ENCODE peak calls at places on chromosomes 3 and 15, in ten cellular contexts. K is ovary, D is thyroid gland, A is left lung, Z is cardiac muscle cell, P is osteocyte, C is GM23338, S is astrocyte, T is heart right ventricle, F is mesothelial cell of epicardium. E is an unnamed sample.
A peak's percentile ranks its signal among the peaks of the same experiment; 100 is the strongest.

GRCh38 chr3:49339593-49339946 is 283 bp downstream of the USP4 start:
- DNase-seq in K (peak; percentile 56), D (no peak), A (peak; percentile 87), Z (no peak), P (peak; percentile 84), C (peak; percentile 79), S (no peak), T (peak; percentile 15), F (no peak), E (peak; percentile 34)

GRCh38 chr15:75346796-75347221 is at the start of gene NEIL1:
- DNase-seq in K (peak; percentile 42), D (peak; percentile 20), A (no peak), Z (no peak), P (no peak), C (peak; percentile 74), S (no peak), T (no peak), F (no peak), E (no peak)

GRCh38 chr3:194266658-194267005 is 84.5 kb downstream of the CPN2 start:
- DNase-seq in K (no peak), D (no peak), A (no peak), Z (no peak), P (no peak), C (no peak), S (no peak), T (peak; percentile 7), F (peak; percentile 14), E (no peak)

GRCh38 chr15:69402816-69403215 is 11.3 kb upstream of the KIF23 start:
- DNase-seq in K (no peak), D (no peak), A (no peak), Z (no peak), P (no peak), C (no peak), S (no peak), T (no peak), F (no peak), E (no peak)

GRCh38 chr15:100220058-100220728 is 121.6 kb downstream of the ADAMTS17 start:
- DNase-seq in K (peak; percentile 17), D (no peak), A (no peak), Z (no peak), P (no peak), C (peak; percentile 54), S (no peak), T (no peak), F (no peak), E (no peak)

GRCh38 chr15:85543741-85544155 is 163.3 kb downstream of the AKAP13 start:
- DNase-seq in K (peak; percentile 77), D (peak; percentile 64), A (peak; percentile 88), Z (no peak), P (no peak), C (peak; percentile 76), S (no peak), T (peak; percentile 77), F (no peak), E (no peak)

GRCh38 chr15:34813446-34814190 is 18.3 kb upstream of the ACTC1 start:
- DNase-seq in K (no peak), D (no peak), A (no peak), Z (no peak), P (no peak), C (no peak), S (no peak), T (no peak), F (no peak), E (no peak)

GRCh38 chr3:159252772-159253384 is 451.0 kb downstream of the MFSD1 start:
- DNase-seq in K (no peak), D (no peak), A (no peak), Z (peak; percentile 72), P (no peak), C (peak; percentile 66), S (peak; percentile 58), T (no peak), F (no peak), E (no peak)

GRCh38 chr3:152779649-152780048 is 55.3 kb upstream of the P2RY1 start:
- DNase-seq in K (no peak), D (no peak), A (no peak), Z (peak; percentile 65), P (no peak), C (peak; percentile 51), S (peak; percentile 49), T (no peak), F (no peak), E (no peak)

GRCh38 chr3:117003501-117003900 is 293.9 kb downstream of the TUSC7 start:
- DNase-seq in K (no peak), D (no peak), A (no peak), Z (no peak), P (no peak), C (no peak), S (no peak), T (no peak), F (no peak), E (no peak)

GRCh38 chr15:33256874-33257273 is 53.9 kb upstream of the RYR3 start:
- DNase-seq in K (no peak), D (no peak), A (no peak), Z (no peak), P (no peak), C (peak; percentile 27), S (no peak), T (no peak), F (no peak), E (no peak)

GRCh38 chr3:126004217-126004616 is 35.2 kb downstream of the ROPN1B start:
- DNase-seq in K (no peak), D (no peak), A (no peak), Z (no peak), P (no peak), C (no peak), S (no peak), T (no peak), F (no peak), E (no peak)

GRCh38 chr3:65924762-65925161 is 114.0 kb downstream of the MAGI1 start:
- DNase-seq in K (no peak), D (no peak), A (no peak), Z (no peak), P (no peak), C (no peak), S (no peak), T (no peak), F (no peak), E (no peak)

GRCh38 chr15:62075595-62076279 is 9.0 kb downstream of the C2CD4A start:
- DNase-seq in K (no peak), D (peak; percentile 54), A (no peak), Z (peak; percentile 46), P (no peak), C (no peak), S (peak; percentile 43), T (no peak), F (no peak), E (no peak)

GRCh38 chr15:65595960-65596359 is 15.0 kb downstream of the INTS14 start:
- DNase-seq in K (no peak), D (no peak), A (no peak), Z (peak; percentile 38), P (no peak), C (peak; percentile 58), S (no peak), T (no peak), F (no peak), E (no peak)

DNA sequence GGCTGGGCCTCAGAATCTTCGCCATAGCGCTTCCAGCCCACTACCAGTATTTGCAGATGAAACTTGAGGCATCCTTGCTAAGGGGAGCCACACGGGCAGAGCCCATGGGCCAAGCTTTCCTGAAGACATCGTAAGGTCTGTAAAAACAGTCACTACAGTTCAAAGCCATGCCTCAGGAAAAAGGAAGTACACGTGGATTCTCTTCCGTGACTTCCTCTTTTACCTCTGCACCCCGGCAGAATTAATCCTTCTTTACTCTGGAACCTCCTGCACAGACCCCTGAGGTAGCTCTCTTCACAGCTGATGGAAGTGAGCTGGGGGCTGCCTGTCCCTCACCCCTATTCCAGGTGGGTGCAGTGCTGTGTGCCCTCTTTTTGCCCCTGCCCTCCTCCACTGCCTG is 129.2 kb downstream of the CHDH start:
- DNase-seq in K (no peak), D (no peak), A (no peak), Z (no peak), P (no peak), C (no peak), S (no peak), T (no peak), F (no peak), E (no peak)
- TF ChIP-seq CTCF in K (no peak), D (no peak), A (no peak), Z (no peak), P (no peak), C (no peak), S (no peak), T (no peak), F (no peak), E (no peak)

GRCh38 chr15:83732196-83732595 is 78.3 kb downstream of the ADAMTSL3 start:
- DNase-seq in K (no peak), D (no peak), A (no peak), Z (no peak), P (no peak), C (no peak), S (no peak), T (no peak), F (no peak), E (no peak)

GRCh38 chr15:83733691-83734090 is 79.8 kb downstream of the ADAMTSL3 start:
- DNase-seq in K (no peak), D (no peak), A (no peak), Z (no peak), P (no peak), C (no peak), S (no peak), T (no peak), F (no peak), E (no peak)

GRCh38 chr15:83733206-83733605 is 79.3 kb downstream of the ADAMTSL3 start:
- DNase-seq in K (no peak), D (no peak), A (no peak), Z (peak; percentile 80), P (no peak), C (peak; percentile 25), S (peak; percentile 92), T (no peak), F (no peak), E (no peak)

GRCh38 chr15:83732770-83733169 is 78.8 kb downstream of the ADAMTSL3 start:
- DNase-seq in K (no peak), D (no peak), A (no peak), Z (no peak), P (no peak), C (no peak), S (no peak), T (no peak), F (no peak), E (no peak)

GRCh38 chr15:83734487-83734886 is 80.6 kb downstream of the ADAMTSL3 start:
- DNase-seq in K (no peak), D (no peak), A (no peak), Z (peak; percentile 27), P (no peak), C (peak; percentile 53), S (no peak), T (no peak), F (no peak), E (no peak)
- TF ChIP-seq CTCF in K (no peak), D (no peak), A (no peak), Z (peak; percentile 40), P (no peak), C (peak; percentile 72), S (no peak), T (peak; percentile 39), F (no peak), E (no peak)

GRCh38 chr3:20037255-20037996 is 2.8 kb upstream of the KAT2B start:
- DNase-seq in K (no peak), D (no peak), A (no peak), Z (no peak), P (no peak), C (no peak), S (no peak), T (no peak), F (no peak), E (no peak)
- TF ChIP-seq CTCF in K (no peak), D (no peak), A (no peak), Z (peak; percentile 3), P (peak; percentile 10), C (peak; percentile 4), S (no peak), T (peak; percentile 19), F (no peak), E (no peak)

GRCh38 chr3:127709320-127710060 is 36.7 kb downstream of the ABTB1 start:
- DNase-seq in K (no peak), D (no peak), A (no peak), Z (no peak), P (no peak), C (no peak), S (no peak), T (no peak), F (no peak), E (no peak)
- TF ChIP-seq CTCF in K (no peak), D (no peak), A (no peak), Z (no peak), P (no peak), C (no peak), S (no peak), T (no peak), F (no peak), E (no peak)

E was measured in progenitor cell of endocrine pancreas.